ENCODE peak calls at places on chromosome 1, in six cellular contexts. J is trophoblast cell, G is IMR-90, A is neuronal stem cell, B is mesendoderm, K is H1. E is an unnamed sample. For H3K36me3, the result is how much of the 10 kb centered on the place peaks cover.

GRCh38 chr1:23394664-23395063 is 25.0 kb upstream of the ZNF436 start:
- DNase-seq in J (no peak), G (peak), A (no peak), B (peak), K (peak), E (peak)

GRCh38 chr1:115302390-115302961 is 35.6 kb downstream of the NGF start:
- DNase-seq in J (no peak), G (peak), A (no peak), B (peak), K (no peak), E (peak)

GRCh38 chr1:173329747-173330146 is 122.6 kb upstream of the TNFSF4 start:
- DNase-seq in J (no peak), G (peak), A (no peak), B (no peak), K (no peak), E (peak)

GRCh38 chr1:159067699-159068621 is 8.6 kb downstream of the AIM2 start:
- DNase-seq in J (no peak), G (no peak), A (no peak), B (peak), K (no peak), E (no peak)

GRCh38 chr1:183100575-183100974 is 77.4 kb downstream of the LAMC1 start:
- DNase-seq in J (peak), G (no peak), A (no peak), B (no peak), K (no peak), E (no peak)

GRCh38 chr1:187384504-187384903 is 555.8 kb downstream of the PLA2G4A start:
- DNase-seq in J (no peak), G (no peak), A (no peak), B (peak), K (no peak), E (no peak)

GRCh38 chr1:9798236-9799130 is 25.3 kb downstream of the CLSTN1 start:
- DNase-seq in J (peak), G (peak), A (no peak), B (no peak), K (no peak), E (peak)

GRCh38 chr1:77513839-77514763 is 168.4 kb downstream of the ZZZ3 start:
- DNase-seq in J (peak), G (peak), A (peak), B (peak), K (no peak), E (peak)

GRCh38 chr1:106534612-106535011 is 521.9 kb upstream of the PRMT6 start:
- DNase-seq in J (no peak), G (no peak), A (no peak), B (peak), K (no peak), E (no peak)

GRCh38 chr1:224081604-224082003 is 32.3 kb upstream of the FBXO28 start:
- DNase-seq in J (no peak), G (no peak), A (no peak), B (no peak), K (no peak), E (no peak)

GRCh38 chr1:190067592-190067991 is 410.1 kb downstream of the BRINP3 start:
- DNase-seq in J (no peak), G (peak), A (no peak), B (no peak), K (no peak), E (no peak)

GRCh38 chr1:147492207-147492606 is 49.1 kb upstream of the BCL9 start:
- DNase-seq in J (no peak), G (no peak), A (no peak), B (no peak), K (no peak), E (no peak)

GRCh38 chr1:92968138-92969032 is 7.1 kb upstream of the DIPK1A start:
- DNase-seq in J (no peak), G (no peak), A (no peak), B (peak), K (no peak), E (peak)

GRCh38 chr1:107153033-107153432 is 12.2 kb downstream of the NTNG1 start:
- DNase-seq in J (no peak), G (no peak), A (no peak), B (peak), K (no peak), E (no peak)

GRCh38 chr1:18297896-18298648 is 182.7 kb upstream of the KLHDC7A start:
- DNase-seq in J (no peak), G (no peak), A (no peak), B (peak), K (peak), E (no peak)

GRCh38 chr1:43653339-43653738 is 3.4 kb downstream of the KDM4A start:
- DNase-seq in J (no peak), G (peak), A (no peak), B (peak), K (peak), E (peak)

GRCh38 chr1:10400013-10400412 is 1.1 kb downstream of the PGD start:
- DNase-seq in J (no peak), G (no peak), A (no peak), B (no peak), K (no peak), E (no peak)

GRCh38 chr1:121483961-121484424 is 299.2 kb downstream of the SRGAP2C start:
- DNase-seq in J (peak), G (peak), A (no peak), B (peak), K (no peak), E (peak)

GRCh38 chr1:204648576-204648975 is 37.0 kb downstream of the LRRN2 start:
- DNase-seq in J (no peak), G (no peak), A (no peak), B (no peak), K (no peak), E (no peak)

GRCh38 chr1:220012259-220012658 is 34.0 kb downstream of the EPRS1 start:
- DNase-seq in J (no peak), G (peak), A (no peak), B (no peak), K (no peak), E (peak)

GRCh38 chr1:11059166-11059989 is 440 bp downstream of the SRM start:
- DNase-seq in J (peak), G (no peak), A (no peak), B (no peak), K (peak), E (peak)

GRCh38 chr1:6969106-6969505 is 183.9 kb downstream of the CAMTA1 start:
- DNase-seq in J (no peak), G (peak), A (no peak), B (no peak), K (no peak), E (no peak)

GRCh38 chr1:221449194-221449593 is 292.7 kb downstream of the DUSP10 start:
- DNase-seq in J (no peak), G (no peak), A (no peak), B (no peak), K (no peak), E (no peak)

GRCh38 chr1:80535446-80535845 is 1265.3 kb upstream of the ADGRL2 start:
- DNase-seq in J (no peak), G (no peak), A (no peak), B (no peak), K (no peak), E (no peak)

GRCh38 chr1:55689800-55690199 is 474.6 kb upstream of the USP24 start:
- DNase-seq in J (no peak), G (no peak), A (no peak), B (no peak), K (no peak), E (no peak)

GRCh38 chr1:228472655-228473054 is 14.5 kb upstream of the RNF187 start:
- DNase-seq in J (no peak), G (peak), A (no peak), B (no peak), K (no peak), E (peak)

GRCh38 chr1:186662752-186663151 is 17.5 kb downstream of the PTGS2 start:
- DNase-seq in J (no peak), G (peak), A (no peak), B (peak), K (no peak), E (no peak)

GRCh38 chr1:31234309-31234708 is 5.4 kb downstream of the NKAIN1 start:
- DNase-seq in J (no peak), G (no peak), A (no peak), B (no peak), K (no peak), E (no peak)

GRCh38 chr1:17198476-17199258 is 6.3 kb upstream of the PADI1 start:
- DNase-seq in J (no peak), G (no peak), A (no peak), B (no peak), K (no peak), E (peak)

DNA sequence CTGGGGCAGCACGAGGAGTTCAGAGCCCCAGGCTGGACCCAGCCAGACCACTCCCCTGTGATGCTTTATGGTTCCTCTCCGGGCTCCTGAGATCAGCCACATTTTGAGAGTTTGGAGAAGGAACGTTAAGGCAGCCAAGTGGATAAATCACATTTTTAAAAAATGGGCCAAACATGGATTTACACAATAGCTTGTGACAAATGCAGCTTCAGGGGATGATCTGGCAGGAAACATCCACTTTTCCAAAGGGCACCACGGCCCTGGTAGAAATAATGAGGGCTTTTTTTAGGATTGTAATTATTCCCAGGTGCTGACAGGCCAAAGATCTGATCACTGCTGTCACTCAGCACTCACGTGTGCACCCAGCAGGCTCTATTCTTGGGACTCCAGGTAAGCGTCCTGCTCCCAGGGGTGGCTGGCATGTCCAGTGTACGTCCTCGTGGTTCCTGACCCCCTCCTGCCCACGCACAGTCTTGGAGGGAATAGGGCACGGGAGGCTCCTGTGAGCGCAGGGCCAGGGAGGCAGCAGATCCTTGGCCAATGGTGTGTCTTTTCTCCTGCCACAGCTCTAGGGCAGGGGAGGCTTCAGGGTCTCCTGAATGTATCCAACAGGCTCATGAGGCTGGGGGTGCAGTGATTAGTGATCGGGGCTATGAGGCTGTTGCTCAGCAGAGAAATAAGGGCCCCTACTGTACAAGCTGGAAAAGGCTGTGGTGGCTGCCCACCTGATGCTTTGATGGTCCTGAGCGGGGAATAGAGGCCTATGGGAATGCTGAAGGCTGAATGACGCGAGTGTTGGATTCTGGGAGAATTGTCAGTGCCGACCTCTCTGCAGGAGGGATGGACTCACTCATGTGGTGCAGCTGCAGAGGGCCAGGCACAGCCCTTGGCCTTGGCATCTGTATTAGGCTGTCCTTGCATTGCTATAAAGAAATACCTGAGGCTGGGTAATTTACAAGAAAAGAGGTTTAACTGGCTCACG is 415.7 kb downstream of the PTPRU start:
- DNase-seq in J (no peak), G (no peak), A (no peak), B (no peak), K (peak), E (no peak)
- H3K4me2 ChIP-seq in J (no peak), G (no peak), A (no peak), B (no peak), K (no peak), E (no peak)

DNA sequence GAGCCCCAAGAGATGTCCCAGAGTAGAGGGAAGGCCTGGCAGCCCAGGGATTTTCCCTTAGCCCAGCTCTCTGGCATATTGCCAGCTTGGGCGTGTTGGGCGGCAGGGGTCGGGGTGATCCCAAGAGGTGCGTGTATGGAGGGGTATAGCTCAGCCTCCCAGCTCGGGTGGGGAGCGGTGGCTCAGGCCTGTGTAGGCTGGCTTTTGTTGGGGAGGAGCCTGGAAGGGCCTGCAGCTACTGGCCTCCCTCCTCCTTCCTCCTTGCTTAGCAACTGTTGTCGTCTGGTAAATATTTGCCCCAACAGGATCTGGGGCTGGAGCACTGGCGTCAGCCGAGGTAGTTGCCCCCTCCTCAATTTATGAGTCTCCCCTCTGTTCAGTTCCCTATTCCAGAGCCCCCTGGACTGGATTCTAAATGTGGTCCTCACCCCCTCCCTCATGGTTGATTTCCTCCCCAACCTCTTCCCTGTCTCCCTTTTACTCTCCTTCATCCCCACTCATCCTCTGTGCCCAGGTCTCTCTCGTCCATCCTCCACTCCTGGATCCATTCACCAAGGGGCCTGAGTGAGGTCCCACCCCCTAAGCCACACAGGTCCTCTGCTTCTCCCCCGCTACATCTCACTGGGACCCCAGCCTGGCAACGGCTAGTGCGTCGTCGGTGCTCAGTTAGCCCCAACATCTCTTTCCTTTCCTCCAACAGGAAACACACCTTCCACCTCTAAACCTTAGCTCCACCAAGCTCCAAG is 10.3 kb upstream of the LMNA start:
- DNase-seq in J (peak), G (peak), A (no peak), B (peak), K (no peak), E (peak)
- H3K4ac ChIP-seq in J (peak), G (peak), A (no peak), B (peak), K (no peak), E (peak)

GRCh38 chr1:233166896-233167295 is 128.6 kb downstream of the PCNX2 start:
- DNase-seq in J (no peak), G (no peak), A (no peak), B (no peak), K (no peak), E (no peak)

GRCh38 chr1:233168384-233168783 is 127.1 kb downstream of the PCNX2 start:
- DNase-seq in J (no peak), G (peak), A (no peak), B (no peak), K (no peak), E (no peak)

GRCh38 chr1:233172201-233172600 is 123.3 kb downstream of the PCNX2 start:
- DNase-seq in J (peak), G (peak), A (no peak), B (peak), K (no peak), E (no peak)

DNA sequence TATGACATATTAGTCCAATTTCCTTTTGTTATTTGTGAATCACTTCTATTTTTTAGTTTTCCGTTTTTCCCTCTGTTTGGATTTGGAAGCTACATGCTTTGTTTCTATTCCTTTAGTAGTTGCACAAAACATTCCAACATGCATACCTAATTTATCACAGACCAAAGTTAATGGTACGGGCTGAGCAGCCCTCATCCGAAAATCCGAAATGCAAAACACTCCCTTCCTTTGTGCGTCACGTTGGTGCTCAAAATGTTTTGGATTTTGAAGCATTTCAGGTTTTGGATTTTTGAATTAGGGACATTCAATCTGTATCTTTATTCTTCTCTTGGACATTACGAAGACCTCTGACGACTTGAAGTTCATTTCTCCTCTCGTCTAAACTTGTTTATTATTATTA is 124.8 kb downstream of the PCNX2 start:
- DNase-seq in J (peak), G (no peak), A (no peak), B (no peak), K (no peak), E (no peak)
- H3K36me3 ChIP-seq in J (under half), G (under half), A (under half), B (under half), K (under half), E (under half)

GRCh38 chr1:245091171-245091621 is 63.6 kb upstream of the KIF26B start:
- DNase-seq in J (no peak), G (peak), A (no peak), B (no peak), K (no peak), E (peak)
- H3K4me2 ChIP-seq in J (no peak), G (no peak), A (no peak), B (no peak), K (no peak), E (no peak)

DNA sequence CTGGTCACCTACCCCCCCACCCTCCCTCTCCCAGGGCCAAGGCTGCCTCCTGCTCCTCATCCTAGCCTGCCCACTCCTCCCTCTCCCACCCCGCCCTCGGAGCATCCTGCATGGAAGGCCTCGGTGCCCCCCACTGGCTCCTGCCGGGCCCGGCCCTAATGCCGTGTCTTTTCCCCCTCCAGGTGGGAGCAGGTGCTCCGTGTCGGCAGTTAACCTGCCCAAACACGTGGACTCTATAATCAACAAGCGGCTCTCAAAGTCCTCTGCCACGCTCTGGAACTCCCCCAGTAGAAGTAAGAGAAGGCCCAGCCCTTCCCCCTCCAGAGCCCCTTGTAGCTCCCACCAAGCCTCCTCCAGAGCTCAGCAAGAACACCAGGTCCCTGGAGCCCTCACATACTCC is 18.8 kb downstream of the MAP7D1 start:
- DNase-seq in J (no peak), G (no peak), A (no peak), B (no peak), K (no peak), E (no peak)
- H3K4ac ChIP-seq in J (no peak), G (no peak), A (no peak), B (no peak), K (no peak), E (no peak)

GRCh38 chr1:32683397-32683796 is 19.2 kb downstream of the SYNC start:
- DNase-seq in J (no peak), G (no peak), A (no peak), B (no peak), K (no peak), E (no peak)

GRCh38 chr1:32681999-32682398 is 20.6 kb downstream of the SYNC start:
- DNase-seq in J (no peak), G (no peak), A (no peak), B (no peak), K (no peak), E (no peak)

GRCh38 chr1:32680642-32681041 is 21.9 kb downstream of the SYNC start:
- DNase-seq in J (no peak), G (no peak), A (no peak), B (no peak), K (no peak), E (no peak)

GRCh38 chr1:32684167-32684811 is 18.3 kb downstream of the SYNC start:
- DNase-seq in J (no peak), G (peak), A (no peak), B (no peak), K (no peak), E (peak)

GRCh38 chr1:32681501-32681900 is 21.1 kb downstream of the SYNC start:
- DNase-seq in J (no peak), G (peak), A (no peak), B (no peak), K (no peak), E (no peak)
- H3K36me3 ChIP-seq in J (under half), G (under half), A (under half), B (under half), K (under half), E (half or more)

E was measured in mesenchymal stem cell.